ENCODE peak calls at places on chromosomes 12 and 14, in nine cellular contexts. One of them, this sample, is unnamed.

GRCh38 chr14:90287791-90288190 is 31.4 kb downstream of the PSMC1 start:
- DNase-seq in CD8-positive, alpha-beta memory T cell: no peak
- DNase-seq in T follicular helper cell: no peak
- DNase-seq in Ammon's horn: no peak
- DNase-seq in stimulated activated CD4-positive, alpha-beta T cell treated with anti-CD3 and anti-CD28 coated beads, Interleukin-4, amount 100 ng/mL, for 24 hours: no peak
- DNase-seq in non-pigmented ciliary epithelial cell: no peak
- DNase-seq in effector CD4-positive, alpha-beta T cell: no peak
- DNase-seq in Panc1: no peak
- DNase-seq in RCC 7860: no peak
- DNase-seq in this sample: no peak

GRCh38 chr12:67928621-67929369 is 60.5 kb upstream of the IFNG-AS1 start:
- DNase-seq in stimulated activated CD4-positive, alpha-beta T cell treated with anti-CD3 and anti-CD28 coated beads, Interleukin-4, amount 100 ng/mL, for 24 hours: no peak
- DNase-seq in effector CD4-positive, alpha-beta T cell: no peak
- DNase-seq in CD8-positive, alpha-beta memory T cell: no peak
- DNase-seq in Ammon's horn: no peak
- DNase-seq in T follicular helper cell: no peak
- DNase-seq in RCC 7860: no peak
- DNase-seq in non-pigmented ciliary epithelial cell: no peak
- DNase-seq in Panc1: no peak
- DNase-seq in this sample: no peak

GRCh38 chr12:77940011-77940423 is 109.3 kb downstream of the NAV3 start:
- DNase-seq in Panc1: peak
- DNase-seq in non-pigmented ciliary epithelial cell: peak
- DNase-seq in T follicular helper cell: no peak
- DNase-seq in stimulated activated CD4-positive, alpha-beta T cell treated with anti-CD3 and anti-CD28 coated beads, Interleukin-4, amount 100 ng/mL, for 24 hours: no peak
- DNase-seq in effector CD4-positive, alpha-beta T cell: no peak
- DNase-seq in CD8-positive, alpha-beta memory T cell: no peak
- DNase-seq in RCC 7860: peak
- DNase-seq in Ammon's horn: no peak
- DNase-seq in this sample: no peak

GRCh38 chr12:94942663-94943062 is 60.8 kb downstream of the NDUFA12 start:
- DNase-seq in non-pigmented ciliary epithelial cell: no peak
- DNase-seq in T follicular helper cell: no peak
- DNase-seq in RCC 7860: no peak
- DNase-seq in Ammon's horn: no peak
- DNase-seq in CD8-positive, alpha-beta memory T cell: no peak
- DNase-seq in Panc1: no peak
- DNase-seq in stimulated activated CD4-positive, alpha-beta T cell treated with anti-CD3 and anti-CD28 coated beads, Interleukin-4, amount 100 ng/mL, for 24 hours: no peak
- DNase-seq in effector CD4-positive, alpha-beta T cell: no peak
- DNase-seq in this sample: no peak

GRCh38 chr12:111692575-111693210 is 6.8 kb downstream of the ACAD10 start:
- DNase-seq in RCC 7860: no peak
- DNase-seq in CD8-positive, alpha-beta memory T cell: no peak
- DNase-seq in T follicular helper cell: no peak
- DNase-seq in non-pigmented ciliary epithelial cell: no peak
- DNase-seq in Panc1: no peak
- DNase-seq in Ammon's horn: no peak
- DNase-seq in stimulated activated CD4-positive, alpha-beta T cell treated with anti-CD3 and anti-CD28 coated beads, Interleukin-4, amount 100 ng/mL, for 24 hours: no peak
- DNase-seq in effector CD4-positive, alpha-beta T cell: no peak
- DNase-seq in this sample: no peak

GRCh38 chr12:3336606-3337311 is 154.2 kb upstream of the PRMT8 start:
- DNase-seq in stimulated activated CD4-positive, alpha-beta T cell treated with anti-CD3 and anti-CD28 coated beads, Interleukin-4, amount 100 ng/mL, for 24 hours: no peak
- DNase-seq in Panc1: no peak
- DNase-seq in RCC 7860: no peak
- DNase-seq in CD8-positive, alpha-beta memory T cell: no peak
- DNase-seq in Ammon's horn: peak
- DNase-seq in non-pigmented ciliary epithelial cell: no peak
- DNase-seq in effector CD4-positive, alpha-beta T cell: no peak
- DNase-seq in T follicular helper cell: no peak
- DNase-seq in this sample: no peak

GRCh38 chr12:40647651-40648050 is 44.6 kb upstream of the CNTN1 start:
- DNase-seq in effector CD4-positive, alpha-beta T cell: no peak
- DNase-seq in Panc1: no peak
- DNase-seq in stimulated activated CD4-positive, alpha-beta T cell treated with anti-CD3 and anti-CD28 coated beads, Interleukin-4, amount 100 ng/mL, for 24 hours: no peak
- DNase-seq in T follicular helper cell: no peak
- DNase-seq in non-pigmented ciliary epithelial cell: peak
- DNase-seq in RCC 7860: no peak
- DNase-seq in CD8-positive, alpha-beta memory T cell: no peak
- DNase-seq in Ammon's horn: no peak
- DNase-seq in this sample: no peak

GRCh38 chr14:81222694-81223093 is 1.9 kb upstream of the GTF2A1 start:
- DNase-seq in effector CD4-positive, alpha-beta T cell: no peak
- DNase-seq in non-pigmented ciliary epithelial cell: no peak
- DNase-seq in CD8-positive, alpha-beta memory T cell: no peak
- DNase-seq in Panc1: no peak
- DNase-seq in RCC 7860: no peak
- DNase-seq in Ammon's horn: no peak
- DNase-seq in T follicular helper cell: no peak
- DNase-seq in stimulated activated CD4-positive, alpha-beta T cell treated with anti-CD3 and anti-CD28 coated beads, Interleukin-4, amount 100 ng/mL, for 24 hours: no peak
- DNase-seq in this sample: no peak

GRCh38 chr14:77154421-77154820 is 12.8 kb upstream of the ZDHHC22 start:
- DNase-seq in RCC 7860: no peak
- DNase-seq in stimulated activated CD4-positive, alpha-beta T cell treated with anti-CD3 and anti-CD28 coated beads, Interleukin-4, amount 100 ng/mL, for 24 hours: no peak
- DNase-seq in Panc1: no peak
- DNase-seq in CD8-positive, alpha-beta memory T cell: no peak
- DNase-seq in Ammon's horn: no peak
- DNase-seq in T follicular helper cell: no peak
- DNase-seq in non-pigmented ciliary epithelial cell: no peak
- DNase-seq in effector CD4-positive, alpha-beta T cell: no peak
- DNase-seq in this sample: no peak

GRCh38 chr12:71478277-71478676 is 38.7 kb downstream of the LGR5 start:
- DNase-seq in effector CD4-positive, alpha-beta T cell: no peak
- DNase-seq in stimulated activated CD4-positive, alpha-beta T cell treated with anti-CD3 and anti-CD28 coated beads, Interleukin-4, amount 100 ng/mL, for 24 hours: no peak
- DNase-seq in Panc1: no peak
- DNase-seq in Ammon's horn: no peak
- DNase-seq in non-pigmented ciliary epithelial cell: no peak
- DNase-seq in CD8-positive, alpha-beta memory T cell: no peak
- DNase-seq in RCC 7860: no peak
- DNase-seq in T follicular helper cell: no peak
- DNase-seq in this sample: no peak

GRCh38 chr14:23321572-23322547 is 603 bp downstream of the PABPN1 start:
- DNase-seq in Ammon's horn: no peak
- DNase-seq in Panc1: no peak
- DNase-seq in T follicular helper cell: peak
- DNase-seq in CD8-positive, alpha-beta memory T cell: peak
- DNase-seq in stimulated activated CD4-positive, alpha-beta T cell treated with anti-CD3 and anti-CD28 coated beads, Interleukin-4, amount 100 ng/mL, for 24 hours: peak
- DNase-seq in RCC 7860: peak
- DNase-seq in non-pigmented ciliary epithelial cell: no peak
- DNase-seq in effector CD4-positive, alpha-beta T cell: peak
- DNase-seq in this sample: peak

GRCh38 chr14:100717371-100717770 is 9.3 kb upstream of the DLK1 start:
- DNase-seq in Ammon's horn: no peak
- DNase-seq in stimulated activated CD4-positive, alpha-beta T cell treated with anti-CD3 and anti-CD28 coated beads, Interleukin-4, amount 100 ng/mL, for 24 hours: no peak
- DNase-seq in RCC 7860: no peak
- DNase-seq in CD8-positive, alpha-beta memory T cell: no peak
- DNase-seq in effector CD4-positive, alpha-beta T cell: no peak
- DNase-seq in non-pigmented ciliary epithelial cell: no peak
- DNase-seq in T follicular helper cell: no peak
- DNase-seq in Panc1: no peak
- DNase-seq in this sample: no peak

GRCh38 chr12:54622463-54623183 is 12.1 kb downstream of the LACRT start:
- DNase-seq in CD8-positive, alpha-beta memory T cell: no peak
- DNase-seq in RCC 7860: no peak
- DNase-seq in non-pigmented ciliary epithelial cell: no peak
- DNase-seq in effector CD4-positive, alpha-beta T cell: no peak
- DNase-seq in T follicular helper cell: no peak
- DNase-seq in stimulated activated CD4-positive, alpha-beta T cell treated with anti-CD3 and anti-CD28 coated beads, Interleukin-4, amount 100 ng/mL, for 24 hours: no peak
- DNase-seq in Ammon's horn: no peak
- DNase-seq in Panc1: no peak
- DNase-seq in this sample: no peak

GRCh38 chr14:34665785-34666425 is 36.0 kb upstream of the SNX6 start:
- DNase-seq in CD8-positive, alpha-beta memory T cell: no peak
- DNase-seq in T follicular helper cell: peak
- DNase-seq in Ammon's horn: no peak
- DNase-seq in Panc1: no peak
- DNase-seq in non-pigmented ciliary epithelial cell: peak
- DNase-seq in effector CD4-positive, alpha-beta T cell: peak
- DNase-seq in stimulated activated CD4-positive, alpha-beta T cell treated with anti-CD3 and anti-CD28 coated beads, Interleukin-4, amount 100 ng/mL, for 24 hours: peak
- DNase-seq in RCC 7860: peak
- DNase-seq in this sample: no peak

GRCh38 chr12:64826234-64826633 is 1.8 kb downstream of the TBC1D30 start:
- DNase-seq in non-pigmented ciliary epithelial cell: peak
- DNase-seq in T follicular helper cell: no peak
- DNase-seq in effector CD4-positive, alpha-beta T cell: no peak
- DNase-seq in stimulated activated CD4-positive, alpha-beta T cell treated with anti-CD3 and anti-CD28 coated beads, Interleukin-4, amount 100 ng/mL, for 24 hours: peak
- DNase-seq in CD8-positive, alpha-beta memory T cell: peak
- DNase-seq in Panc1: no peak
- DNase-seq in RCC 7860: no peak
- DNase-seq in Ammon's horn: peak
- DNase-seq in this sample: peak

GRCh38 chr12:68844318-68844745 is 36.4 kb downstream of the MDM2 start:
- DNase-seq in non-pigmented ciliary epithelial cell: no peak
- DNase-seq in T follicular helper cell: no peak
- DNase-seq in stimulated activated CD4-positive, alpha-beta T cell treated with anti-CD3 and anti-CD28 coated beads, Interleukin-4, amount 100 ng/mL, for 24 hours: no peak
- DNase-seq in Ammon's horn: no peak
- DNase-seq in RCC 7860: no peak
- DNase-seq in Panc1: no peak
- DNase-seq in CD8-positive, alpha-beta memory T cell: no peak
- DNase-seq in effector CD4-positive, alpha-beta T cell: no peak
- DNase-seq in this sample: no peak

GRCh38 chr12:89450922-89451321 is 73.7 kb downstream of the GALNT4 start:
- DNase-seq in Ammon's horn: no peak
- DNase-seq in CD8-positive, alpha-beta memory T cell: no peak
- DNase-seq in RCC 7860: no peak
- DNase-seq in stimulated activated CD4-positive, alpha-beta T cell treated with anti-CD3 and anti-CD28 coated beads, Interleukin-4, amount 100 ng/mL, for 24 hours: no peak
- DNase-seq in Panc1: no peak
- DNase-seq in T follicular helper cell: no peak
- DNase-seq in effector CD4-positive, alpha-beta T cell: no peak
- DNase-seq in non-pigmented ciliary epithelial cell: no peak
- DNase-seq in this sample: no peak

GRCh38 chr12:27937768-27938167 is 34.8 kb downstream of the PTHLH start:
- DNase-seq in RCC 7860: no peak
- DNase-seq in Panc1: no peak
- DNase-seq in CD8-positive, alpha-beta memory T cell: no peak
- DNase-seq in effector CD4-positive, alpha-beta T cell: no peak
- DNase-seq in T follicular helper cell: no peak
- DNase-seq in non-pigmented ciliary epithelial cell: no peak
- DNase-seq in stimulated activated CD4-positive, alpha-beta T cell treated with anti-CD3 and anti-CD28 coated beads, Interleukin-4, amount 100 ng/mL, for 24 hours: no peak
- DNase-seq in Ammon's horn: no peak
- DNase-seq in this sample: no peak

GRCh38 chr12:121613424-121613823 is 12.9 kb upstream of the ORAI1 start:
- DNase-seq in stimulated activated CD4-positive, alpha-beta T cell treated with anti-CD3 and anti-CD28 coated beads, Interleukin-4, amount 100 ng/mL, for 24 hours: no peak
- DNase-seq in Ammon's horn: no peak
- DNase-seq in Panc1: no peak
- DNase-seq in T follicular helper cell: no peak
- DNase-seq in effector CD4-positive, alpha-beta T cell: no peak
- DNase-seq in non-pigmented ciliary epithelial cell: no peak
- DNase-seq in CD8-positive, alpha-beta memory T cell: no peak
- DNase-seq in RCC 7860: no peak
- DNase-seq in this sample: no peak

GRCh38 chr14:73058923-73059311 is 583 bp downstream of the RBM25 start:
- DNase-seq in Panc1: no peak
- DNase-seq in stimulated activated CD4-positive, alpha-beta T cell treated with anti-CD3 and anti-CD28 coated beads, Interleukin-4, amount 100 ng/mL, for 24 hours: peak
- DNase-seq in effector CD4-positive, alpha-beta T cell: no peak
- DNase-seq in non-pigmented ciliary epithelial cell: no peak
- DNase-seq in RCC 7860: peak
- DNase-seq in Ammon's horn: peak
- DNase-seq in T follicular helper cell: no peak
- DNase-seq in CD8-positive, alpha-beta memory T cell: no peak
- DNase-seq in this sample: no peak

GRCh38 chr14:33127531-33127930 is 188.9 kb downstream of the NPAS3 start:
- DNase-seq in Panc1: no peak
- DNase-seq in stimulated activated CD4-positive, alpha-beta T cell treated with anti-CD3 and anti-CD28 coated beads, Interleukin-4, amount 100 ng/mL, for 24 hours: no peak
- DNase-seq in non-pigmented ciliary epithelial cell: no peak
- DNase-seq in Ammon's horn: no peak
- DNase-seq in CD8-positive, alpha-beta memory T cell: no peak
- DNase-seq in T follicular helper cell: no peak
- DNase-seq in RCC 7860: no peak
- DNase-seq in effector CD4-positive, alpha-beta T cell: no peak
- DNase-seq in this sample: no peak

GRCh38 chr12:18559242-18559641 is 178.6 kb downstream of the PLCZ1 start:
- DNase-seq in T follicular helper cell: no peak
- DNase-seq in non-pigmented ciliary epithelial cell: no peak
- DNase-seq in effector CD4-positive, alpha-beta T cell: no peak
- DNase-seq in Ammon's horn: no peak
- DNase-seq in stimulated activated CD4-positive, alpha-beta T cell treated with anti-CD3 and anti-CD28 coated beads, Interleukin-4, amount 100 ng/mL, for 24 hours: no peak
- DNase-seq in CD8-positive, alpha-beta memory T cell: no peak
- DNase-seq in RCC 7860: no peak
- DNase-seq in Panc1: no peak
- DNase-seq in this sample: no peak

GRCh38 chr12:53964315-53964713 is 8.6 kb upstream of the HOXC11 start:
- DNase-seq in Ammon's horn: no peak
- DNase-seq in CD8-positive, alpha-beta memory T cell: no peak
- DNase-seq in RCC 7860: no peak
- DNase-seq in T follicular helper cell: no peak
- DNase-seq in stimulated activated CD4-positive, alpha-beta T cell treated with anti-CD3 and anti-CD28 coated beads, Interleukin-4, amount 100 ng/mL, for 24 hours: no peak
- DNase-seq in non-pigmented ciliary epithelial cell: no peak
- DNase-seq in effector CD4-positive, alpha-beta T cell: no peak
- DNase-seq in Panc1: no peak
- DNase-seq in this sample: no peak

GRCh38 chr14:104171948-104172347 is 33.6 kb downstream of the KIF26A start:
- DNase-seq in stimulated activated CD4-positive, alpha-beta T cell treated with anti-CD3 and anti-CD28 coated beads, Interleukin-4, amount 100 ng/mL, for 24 hours: no peak
- DNase-seq in effector CD4-positive, alpha-beta T cell: no peak
- DNase-seq in Panc1: no peak
- DNase-seq in Ammon's horn: no peak
- DNase-seq in RCC 7860: no peak
- DNase-seq in CD8-positive, alpha-beta memory T cell: no peak
- DNase-seq in non-pigmented ciliary epithelial cell: no peak
- DNase-seq in T follicular helper cell: no peak
- DNase-seq in this sample: no peak

GRCh38 chr14:33509454-33509853 is 441.4 kb downstream of the EGLN3 start:
- DNase-seq in non-pigmented ciliary epithelial cell: no peak
- DNase-seq in Panc1: no peak
- DNase-seq in RCC 7860: no peak
- DNase-seq in T follicular helper cell: no peak
- DNase-seq in effector CD4-positive, alpha-beta T cell: no peak
- DNase-seq in CD8-positive, alpha-beta memory T cell: no peak
- DNase-seq in Ammon's horn: no peak
- DNase-seq in stimulated activated CD4-positive, alpha-beta T cell treated with anti-CD3 and anti-CD28 coated beads, Interleukin-4, amount 100 ng/mL, for 24 hours: no peak
- DNase-seq in this sample: no peak

GRCh38 chr12:92533280-92533890 is 169.4 kb upstream of the PLEKHG7 start:
- DNase-seq in effector CD4-positive, alpha-beta T cell: no peak
- DNase-seq in CD8-positive, alpha-beta memory T cell: no peak
- DNase-seq in non-pigmented ciliary epithelial cell: no peak
- DNase-seq in Ammon's horn: no peak
- DNase-seq in RCC 7860: no peak
- DNase-seq in stimulated activated CD4-positive, alpha-beta T cell treated with anti-CD3 and anti-CD28 coated beads, Interleukin-4, amount 100 ng/mL, for 24 hours: no peak
- DNase-seq in T follicular helper cell: no peak
- DNase-seq in Panc1: no peak
- DNase-seq in this sample: no peak

GRCh38 chr12:51910168-51910567 is 2.9 kb downstream of the ACVRL1 start:
- DNase-seq in T follicular helper cell: no peak
- DNase-seq in Panc1: no peak
- DNase-seq in stimulated activated CD4-positive, alpha-beta T cell treated with anti-CD3 and anti-CD28 coated beads, Interleukin-4, amount 100 ng/mL, for 24 hours: no peak
- DNase-seq in CD8-positive, alpha-beta memory T cell: no peak
- DNase-seq in effector CD4-positive, alpha-beta T cell: no peak
- DNase-seq in non-pigmented ciliary epithelial cell: no peak
- DNase-seq in RCC 7860: no peak
- DNase-seq in Ammon's horn: no peak
- DNase-seq in this sample: no peak

GRCh38 chr14:54451178-54451601 is 10.0 kb upstream of the CNIH1 start:
- DNase-seq in Ammon's horn: no peak
- DNase-seq in RCC 7860: no peak
- DNase-seq in effector CD4-positive, alpha-beta T cell: no peak
- DNase-seq in CD8-positive, alpha-beta memory T cell: no peak
- DNase-seq in non-pigmented ciliary epithelial cell: no peak
- DNase-seq in Panc1: no peak
- DNase-seq in T follicular helper cell: no peak
- DNase-seq in stimulated activated CD4-positive, alpha-beta T cell treated with anti-CD3 and anti-CD28 coated beads, Interleukin-4, amount 100 ng/mL, for 24 hours: no peak
- DNase-seq in this sample: no peak

GRCh38 chr12:109154485-109155438 is 38.4 kb downstream of the ACACB start:
- DNase-seq in non-pigmented ciliary epithelial cell: peak
- DNase-seq in T follicular helper cell: peak
- DNase-seq in Ammon's horn: peak
- DNase-seq in RCC 7860: peak
- DNase-seq in CD8-positive, alpha-beta memory T cell: peak
- DNase-seq in effector CD4-positive, alpha-beta T cell: peak
- DNase-seq in stimulated activated CD4-positive, alpha-beta T cell treated with anti-CD3 and anti-CD28 coated beads, Interleukin-4, amount 100 ng/mL, for 24 hours: peak
- DNase-seq in Panc1: peak
- DNase-seq in this sample: peak

GRCh38 chr14:36524874-36525745 is 5.1 kb upstream of the NKX2-1 start:
- DNase-seq in CD8-positive, alpha-beta memory T cell: no peak
- DNase-seq in stimulated activated CD4-positive, alpha-beta T cell treated with anti-CD3 and anti-CD28 coated beads, Interleukin-4, amount 100 ng/mL, for 24 hours: no peak
- DNase-seq in Panc1: no peak
- DNase-seq in Ammon's horn: no peak
- DNase-seq in effector CD4-positive, alpha-beta T cell: no peak
- DNase-seq in T follicular helper cell: no peak
- DNase-seq in RCC 7860: no peak
- DNase-seq in non-pigmented ciliary epithelial cell: no peak
- DNase-seq in this sample: no peak

GRCh38 chr12:73902270-73902669 is 635.4 kb upstream of the ATXN7L3B start:
- DNase-seq in Ammon's horn: no peak
- DNase-seq in CD8-positive, alpha-beta memory T cell: no peak
- DNase-seq in T follicular helper cell: no peak
- DNase-seq in stimulated activated CD4-positive, alpha-beta T cell treated with anti-CD3 and anti-CD28 coated beads, Interleukin-4, amount 100 ng/mL, for 24 hours: no peak
- DNase-seq in non-pigmented ciliary epithelial cell: no peak
- DNase-seq in effector CD4-positive, alpha-beta T cell: no peak
- DNase-seq in Panc1: no peak
- DNase-seq in RCC 7860: peak
- DNase-seq in this sample: no peak